ENCODE peak calls at places on chromosomes 11 and 22, in ten cellular contexts. A, B, K, H, X, W, Y, T, G and V are unnamed samples.

GRCh38 chr11:116910378-116910777 is 73.0 kb upstream of the APOA1 start:
- DNase-seq in A (no peak), B (no peak), K (no peak), H (no peak), X (peak; percentile 32), W (no peak), Y (no peak), T (no peak), G (no peak), V (no peak)

GRCh38 chr11:13120691-13121090 is 111.6 kb downstream of the RASSF10 start:
- DNase-seq in A (peak; percentile 66), B (no peak), K (no peak), H (no peak), X (no peak), W (no peak), Y (no peak), T (no peak), G (peak; percentile 19), V (no peak)

GRCh38 chr11:76347391-76347790 is 33.5 kb downstream of the THAP12 start:
- DNase-seq in A (no peak), B (no peak), K (no peak), H (no peak), X (no peak), W (no peak), Y (no peak), T (no peak), G (no peak), V (no peak)

GRCh38 chr22:42528591-42529307 is 9.2 kb upstream of the RRP7A start:
- DNase-seq in A (no peak), B (no peak), K (no peak), H (no peak), X (no peak), W (no peak), Y (no peak), T (no peak), G (no peak), V (no peak)

GRCh38 chr11:106943089-106943488 is 75.2 kb downstream of the GUCY1A2 start:
- DNase-seq in A (no peak), B (no peak), K (no peak), H (no peak), X (no peak), W (no peak), Y (no peak), T (no peak), G (no peak), V (no peak)

GRCh38 chr11:122850076-122850631 is 11.9 kb downstream of the CRTAM start:
- DNase-seq in A (no peak), B (no peak), K (no peak), H (no peak), X (peak; percentile 44), W (no peak), Y (no peak), T (no peak), G (peak; percentile 28), V (no peak)

GRCh38 chr11:38416141-38416540 is 1818.1 kb upstream of the RAG2 start:
- DNase-seq in A (no peak), B (no peak), K (no peak), H (no peak), X (no peak), W (no peak), Y (no peak), T (no peak), G (no peak), V (no peak)

GRCh38 chr22:17699696-17700330 is 61.3 kb downstream of the BCL2L13 start:
- DNase-seq in A (no peak), B (no peak), K (no peak), H (no peak), X (no peak), W (no peak), Y (no peak), T (no peak), G (no peak), V (no peak)

GRCh38 chr11:117610901-117611300 is 186.1 kb downstream of the DSCAML1 start:
- DNase-seq in A (no peak), B (no peak), K (no peak), H (no peak), X (no peak), W (no peak), Y (no peak), T (no peak), G (no peak), V (no peak)

GRCh38 chr11:11396290-11397042 is 43.4 kb upstream of the CSNK2A3 start:
- DNase-seq in A (peak; percentile 95), B (no peak), K (no peak), H (no peak), X (peak; percentile 90), W (no peak), Y (peak; percentile 6), T (no peak), G (peak; percentile 37), V (no peak)

GRCh38 chr11:111514216-111515031 is at the start of gene HOATZ:
- DNase-seq in A (no peak), B (peak; percentile 6), K (peak; percentile 10), H (no peak), X (no peak), W (no peak), Y (no peak), T (no peak), G (no peak), V (no peak)

GRCh38 chr11:100923555-100923954 is 206.1 kb downstream of the PGR start:
- DNase-seq in A (no peak), B (no peak), K (no peak), H (no peak), X (peak; percentile 14), W (no peak), Y (no peak), T (no peak), G (no peak), V (no peak)

GRCh38 chr11:124832571-124832970 is 32.4 kb upstream of the MSANTD2 start:
- DNase-seq in A (no peak), B (no peak), K (no peak), H (no peak), X (no peak), W (no peak), Y (no peak), T (no peak), G (no peak), V (no peak)

GRCh38 chr11:120956710-120957500 is 67.0 kb upstream of the TBCEL start:
- DNase-seq in A (no peak), B (no peak), K (no peak), H (no peak), X (no peak), W (no peak), Y (no peak), T (peak; percentile 9), G (no peak), V (peak; percentile 22)

GRCh38 chr22:36862251-36863242 is 1.7 kb downstream of the NCF4 start:
- DNase-seq in A (no peak), B (no peak), K (no peak), H (peak; percentile 58), X (no peak), W (no peak), Y (no peak), T (peak; percentile 60), G (no peak), V (peak; percentile 57)

GRCh38 chr11:14310696-14311095 is 48.3 kb downstream of the RRAS2 start:
- DNase-seq in A (no peak), B (no peak), K (no peak), H (no peak), X (peak; percentile 41), W (no peak), Y (no peak), T (no peak), G (no peak), V (no peak)

GRCh38 chr22:20128902-20129746 is 2.5 kb upstream of the ZDHHC8 start:
- DNase-seq in A (no peak), B (peak; percentile 36), K (no peak), H (no peak), X (peak; percentile 43), W (peak; percentile 66), Y (peak; percentile 12), T (no peak), G (no peak), V (no peak)

GRCh38 chr22:31969789-31970489 is 25.6 kb downstream of the YWHAH start:
- DNase-seq in A (peak; percentile 43), B (peak; percentile 43), K (peak; percentile 54), H (peak; percentile 60), X (peak; percentile 83), W (peak; percentile 81), Y (peak; percentile 45), T (peak; percentile 58), G (peak; percentile 38), V (peak; percentile 73)

GRCh38 chr11:83292709-83293435 is 6.7 kb upstream of the CCDC90B start:
- DNase-seq in A (peak; percentile 21), B (no peak), K (no peak), H (no peak), X (peak; percentile 78), W (peak; percentile 51), Y (peak; percentile 23), T (peak; percentile 12), G (peak; percentile 66), V (peak; percentile 19)

GRCh38 chr22:41498322-41498721 is 29.4 kb downstream of the ACO2 start:
- DNase-seq in A (no peak), B (no peak), K (no peak), H (no peak), X (peak; percentile 63), W (no peak), Y (no peak), T (no peak), G (no peak), V (no peak)

GRCh38 chr11:84673753-84674152 is 953.4 kb downstream of the DLG2 start:
- DNase-seq in A (no peak), B (no peak), K (no peak), H (no peak), X (peak; percentile 8), W (no peak), Y (peak; percentile 9), T (no peak), G (no peak), V (no peak)

GRCh38 chr11:33387586-33387985 is 130.4 kb downstream of the HIPK3 start:
- DNase-seq in A (no peak), B (no peak), K (no peak), H (no peak), X (peak; percentile 34), W (no peak), Y (no peak), T (no peak), G (no peak), V (no peak)

GRCh38 chr22:50191041-50191740 is 5.5 kb downstream of the TRABD start:
- DNase-seq in A (no peak), B (peak; percentile 74), K (no peak), H (peak; percentile 72), X (no peak), W (no peak), Y (no peak), T (no peak), G (no peak), V (no peak)

GRCh38 chr22:31646186-31647019 is 15.6 kb downstream of the PISD start:
- DNase-seq in A (peak; percentile 82), B (no peak), K (no peak), H (no peak), X (peak; percentile 88), W (peak; percentile 17), Y (no peak), T (no peak), G (no peak), V (no peak)

GRCh38 chr11:17353228-17354021 is 1.8 kb downstream of the NCR3LG1 start:
- DNase-seq in A (peak; percentile 73), B (peak; percentile 42), K (peak; percentile 40), H (peak; percentile 86), X (peak; percentile 84), W (peak; percentile 62), Y (peak; percentile 57), T (no peak), G (peak; percentile 57), V (peak; percentile 29)

GRCh38 chr22:46180370-46181137 is 30.2 kb downstream of the PPARA start:
- DNase-seq in A (no peak), B (no peak), K (no peak), H (no peak), X (no peak), W (no peak), Y (no peak), T (no peak), G (no peak), V (no peak)

GRCh38 chr11:31240340-31240904 is 129.1 kb downstream of the DCDC1 start:
- DNase-seq in A (no peak), B (no peak), K (peak; percentile 13), H (no peak), X (peak; percentile 11), W (peak; percentile 30), Y (no peak), T (no peak), G (no peak), V (no peak)

GRCh38 chr22:46379301-46379930 is 43.9 kb downstream of the TRMU start:
- DNase-seq in A (no peak), B (no peak), K (no peak), H (no peak), X (no peak), W (no peak), Y (no peak), T (no peak), G (no peak), V (no peak)